ENCODE peak calls at places on chromosome 22, in eight cellular contexts. F, O, M, V, L, S, Z and D are unnamed samples.

GRCh38 chr22:48528221-48528915 is 1299.3 kb downstream of the BRD1 start:
- DNase-seq in V (no peak), L (no peak), M (no peak), Z (no peak), S (no peak), O (no peak), F (no peak), D (no peak)

GRCh38 chr22:46436595-46437163 is 100.7 kb downstream of the CELSR1 start:
- DNase-seq in F (peak; percentile 52), M (no peak), Z (no peak), V (peak; percentile 13), S (no peak), O (no peak), L (no peak), D (no peak)

GRCh38 chr22:48678171-48679135 is 1149.2 kb downstream of the BRD1 start:
- DNase-seq in S (no peak), F (no peak), V (no peak), O (no peak), L (no peak), M (no peak), Z (no peak), D (no peak)

GRCh38 chr22:49205401-49205800 is 622.3 kb downstream of the BRD1 start:
- DNase-seq in L (no peak), S (no peak), V (no peak), Z (no peak), M (peak; percentile 21), F (no peak), O (no peak), D (no peak)

GRCh38 chr22:47270463-47271135 is 508.1 kb downstream of the TBC1D22A start:
- DNase-seq in F (no peak), O (no peak), M (no peak), Z (no peak), S (no peak), V (no peak), L (no peak), D (no peak)

GRCh38 chr22:29308791-29309262 is 2.4 kb downstream of the GAS2L1 start:
- DNase-seq in S (no peak), O (no peak), F (peak; percentile 58), V (peak; percentile 58), M (peak; percentile 38), Z (peak; percentile 28), L (no peak), D (peak; percentile 50)

GRCh38 chr22:48371391-48371790 is 1456.3 kb downstream of the BRD1 start:
- DNase-seq in S (no peak), L (no peak), F (no peak), M (no peak), O (no peak), Z (no peak), V (no peak), D (no peak)

GRCh38 chr22:47232197-47232596 is 469.7 kb downstream of the TBC1D22A start:
- DNase-seq in Z (no peak), V (no peak), O (no peak), M (peak; percentile 14), L (no peak), S (no peak), F (no peak), D (no peak)

GRCh38 chr22:34297536-34298120 is 377.4 kb upstream of the LARGE1 start:
- DNase-seq in O (no peak), V (no peak), Z (no peak), F (no peak), M (no peak), S (no peak), L (no peak), D (no peak)

GRCh38 chr22:46710842-46711241 is 27.2 kb downstream of the CERK start:
- DNase-seq in Z (no peak), V (no peak), S (no peak), L (no peak), F (no peak), M (no peak), O (no peak), D (no peak)

GRCh38 chr22:49007013-49007653 is 820.5 kb downstream of the BRD1 start:
- DNase-seq in Z (no peak), V (no peak), S (no peak), L (no peak), M (peak; percentile 28), O (no peak), F (no peak), D (no peak)

GRCh38 chr22:33325232-33326004 is 267.2 kb upstream of the SYN3 start:
- DNase-seq in Z (no peak), V (no peak), F (no peak), S (no peak), O (no peak), L (no peak), M (no peak), D (peak; percentile 64)

GRCh38 chr22:24183321-24184031 is 2.2 kb downstream of the SUSD2 start:
- DNase-seq in O (no peak), M (no peak), S (no peak), Z (no peak), L (no peak), V (no peak), F (no peak), D (no peak)

GRCh38 chr22:41787331-41787730 is 13.1 kb upstream of the CCDC134 start:
- DNase-seq in M (no peak), O (no peak), Z (no peak), V (no peak), S (no peak), L (no peak), F (no peak), D (no peak)

GRCh38 chr22:29879738-29880137 is 3.2 kb upstream of the MTMR3 start:
- DNase-seq in L (no peak), Z (peak; percentile 49), M (no peak), S (peak; percentile 48), O (no peak), F (peak; percentile 5), V (no peak), D (no peak)

GRCh38 chr22:32837803-32838202 is 36.3 kb downstream of the TIMP3 start:
- DNase-seq in F (no peak), M (no peak), Z (no peak), O (no peak), L (no peak), V (no peak), S (no peak), D (no peak)

GRCh38 chr22:19501897-19502447 is 22.2 kb downstream of the CLDN5 start:
- DNase-seq in S (no peak), Z (no peak), O (no peak), F (no peak), L (no peak), M (no peak), V (no peak), D (no peak)

GRCh38 chr22:39234157-39234793 is 10.5 kb downstream of the PDGFB start:
- DNase-seq in O (no peak), F (no peak), Z (no peak), V (no peak), L (no peak), M (no peak), S (no peak), D (no peak)
- TF ChIP-seq CTCF in O (no peak), F (no peak), Z (no peak), V (no peak), L (no peak), M (no peak), S (no peak), D (no peak)

DNA sequence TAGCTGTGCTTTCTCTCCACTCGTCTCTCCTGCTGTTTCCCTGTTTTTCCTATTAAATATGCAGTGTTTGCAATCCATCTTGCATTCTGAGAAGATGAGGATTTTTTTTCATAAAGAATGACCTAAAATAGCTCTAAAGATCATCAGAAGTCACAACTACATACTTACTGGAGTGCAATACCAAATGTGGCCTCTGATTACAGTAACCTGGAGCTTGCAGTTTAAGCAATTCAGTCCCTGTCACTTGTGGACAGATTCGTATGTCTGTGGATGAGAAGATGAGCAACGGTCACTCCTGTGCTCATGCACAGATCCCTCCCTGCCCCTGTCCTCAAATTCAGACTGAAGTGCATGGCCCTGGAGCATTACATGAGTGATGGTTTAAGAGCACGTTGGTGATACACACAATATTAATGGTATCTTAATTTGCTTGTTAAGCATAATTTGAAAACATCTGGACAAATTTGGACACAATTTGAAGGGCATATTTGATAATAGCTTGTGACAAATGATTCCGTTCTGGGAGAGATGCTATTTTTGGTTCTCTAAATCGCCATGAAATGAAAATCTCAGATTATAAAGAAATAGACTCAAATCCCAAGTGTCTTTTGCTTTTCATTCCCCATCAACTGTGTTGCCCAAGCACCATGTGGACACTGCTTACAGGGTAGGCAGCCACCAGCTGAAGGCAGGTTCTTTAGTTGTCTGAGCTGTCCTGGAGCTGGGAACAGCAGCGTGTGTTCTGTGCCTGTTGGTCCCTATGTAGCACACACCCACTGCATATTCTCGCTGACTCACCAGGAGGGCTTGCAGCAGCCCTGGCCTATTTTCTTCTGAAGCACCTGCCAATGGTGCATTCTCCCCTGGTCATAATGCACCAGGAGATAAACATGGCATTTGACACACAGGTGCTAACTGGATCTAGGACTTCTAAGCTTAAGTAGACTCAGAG is 32.6 kb upstream of the PRAME start:
- DNase-seq in S (peak; percentile 4), F (no peak), V (peak; percentile 47), Z (no peak), O (no peak), M (peak; percentile 14), L (no peak), D (no peak)
- TF ChIP-seq CTCF in S (no peak), F (no peak), V (no peak), Z (no peak), O (no peak), M (no peak), L (no peak), D (no peak)

DNA sequence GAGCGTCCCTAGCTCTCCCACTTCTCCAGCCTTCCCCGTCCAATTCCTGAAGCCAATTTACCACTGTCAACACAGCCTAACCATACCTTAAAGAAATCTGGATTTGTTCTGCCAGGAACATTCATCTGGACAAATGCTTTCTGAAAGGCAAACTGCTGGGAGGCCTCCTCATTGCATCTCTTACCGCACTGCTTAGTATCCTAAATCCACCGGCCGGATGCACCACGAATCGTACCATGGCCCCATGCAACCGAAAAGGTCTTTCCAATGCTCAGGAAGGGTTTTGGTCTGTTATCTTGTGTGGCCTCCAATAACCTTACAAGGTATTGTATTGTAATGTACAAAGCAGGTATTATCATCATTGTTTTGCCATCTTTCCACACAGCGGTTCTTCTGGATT is 57.6 kb downstream of the MYH9 start:
- DNase-seq in F (no peak), S (no peak), O (no peak), Z (no peak), M (no peak), V (no peak), L (no peak), D (no peak)
- TF ChIP-seq CTCF in F (no peak), S (no peak), O (no peak), Z (no peak), M (no peak), V (no peak), L (no peak), D (no peak)

GRCh38 chr22:31107206-31108118 is at the start of gene SELENOM:
- DNase-seq in S (peak; percentile 96), L (peak; percentile 94), V (peak; percentile 100), M (peak; percentile 90), F (peak; percentile 89), Z (peak; percentile 91), O (peak; percentile 97), D (peak; percentile 97)

GRCh38 chr22:31106651-31107205 is 640 bp downstream of the SELENOM start:
- DNase-seq in F (no peak), M (no peak), L (no peak), O (no peak), V (peak; percentile 72), Z (no peak), S (peak; percentile 21), D (no peak)

GRCh38 chr22:31104869-31105268 is 2.5 kb downstream of the SELENOM start:
- DNase-seq in F (no peak), Z (no peak), O (no peak), M (no peak), L (no peak), S (no peak), V (no peak), D (no peak)

GRCh38 chr22:31105282-31105929 is 2.0 kb downstream of the SELENOM start:
- DNase-seq in O (no peak), S (no peak), L (no peak), F (no peak), Z (no peak), V (no peak), M (no peak), D (no peak)

GRCh38 chr22:31106001-31106571 is 1.3 kb downstream of the SELENOM start:
- DNase-seq in M (no peak), S (peak; percentile 19), F (no peak), L (no peak), O (no peak), Z (no peak), V (peak; percentile 49), D (no peak)
- TF ChIP-seq CTCF in M (no peak), S (no peak), F (no peak), L (no peak), O (peak; percentile 11), Z (no peak), V (no peak), D (no peak)